ENCODE peak calls at places on chromosomes 13 and 19, in six cellular contexts. A is lung, Y is Caco-2, D is H1, C is fibroblast of villous mesenchyme, O is ovary. Z is an unnamed sample.

GRCh38 chr13:112057434-112057735 is 9.6 kb upstream of the SOX1 start:
- DNase-seq in A (no peak), Y (no peak), D (no peak), C (no peak), O (no peak), Z (no peak)

GRCh38 chr19:29815231-29815630 is 3.4 kb downstream of the CCNE1 start:
- DNase-seq in A (no peak), Y (no peak), D (no peak), C (no peak), O (no peak), Z (no peak)

GRCh38 chr13:40777166-40777956 is 6.4 kb upstream of the MRPS31 start:
- DNase-seq in A (peak; percentile 40), Y (peak; percentile 73), D (no peak), C (peak; percentile 58), O (no peak), Z (peak; percentile 46)

GRCh38 chr19:51460164-51460992 is 2.1 kb upstream of the SIGLEC8 start:
- DNase-seq in A (no peak), Y (no peak), D (no peak), C (peak; percentile 2), O (no peak), Z (peak; percentile 74)

GRCh38 chr13:99528547-99528946 is 27.3 kb downstream of the TM9SF2 start:
- DNase-seq in A (no peak), Y (peak; percentile 46), D (no peak), C (no peak), O (no peak), Z (no peak)

GRCh38 chr19:19155495-19156219 is 14.4 kb downstream of the MEF2B start:
- DNase-seq in A (no peak), Y (no peak), D (no peak), C (no peak), O (no peak), Z (no peak)

GRCh38 chr13:33845572-33846305 is 27.8 kb downstream of the RFC3 start:
- DNase-seq in A (no peak), Y (no peak), D (no peak), C (no peak), O (no peak), Z (no peak)

GRCh38 chr13:46629811-46630413 is 76.9 kb downstream of the LRCH1 start:
- DNase-seq in A (no peak), Y (no peak), D (no peak), C (no peak), O (no peak), Z (no peak)

GRCh38 chr19:10812196-10812595 is 23.8 kb downstream of the TMED1 start:
- DNase-seq in A (no peak), Y (no peak), D (no peak), C (no peak), O (no peak), Z (no peak)

GRCh38 chr19:38993271-38993670 is 17.7 kb upstream of the FBXO17 start:
- DNase-seq in A (no peak), Y (no peak), D (no peak), C (peak; percentile 19), O (no peak), Z (no peak)

GRCh38 chr19:38898788-38899446 is 501 bp downstream of the SIRT2 start:
- DNase-seq in A (peak; percentile 42), Y (no peak), D (no peak), C (peak; percentile 22), O (no peak), Z (no peak)

GRCh38 chr19:40600086-40600917 is 867 bp upstream of the LTBP4 start:
- DNase-seq in A (no peak), Y (no peak), D (no peak), C (no peak), O (peak; percentile 52), Z (no peak)

GRCh38 chr19:20664917-20665781 is 3.8 kb upstream of the ZNF626 start:
- DNase-seq in A (no peak), Y (no peak), D (no peak), C (peak; percentile 81), O (peak; percentile 32), Z (no peak)

GRCh38 chr13:97285221-97285955 is 63.3 kb downstream of the MBNL2 start:
- DNase-seq in A (no peak), Y (no peak), D (no peak), C (no peak), O (no peak), Z (no peak)

GRCh38 chr19:12838182-12838890 is at the start of gene MAST1:
- DNase-seq in A (no peak), Y (peak; percentile 74), D (peak; percentile 86), C (peak; percentile 17), O (no peak), Z (no peak)

GRCh38 chr13:67192751-67193150 is 37.4 kb downstream of the PCDH9 start:
- DNase-seq in A (no peak), Y (no peak), D (no peak), C (no peak), O (no peak), Z (no peak)

GRCh38 chr19:50455992-50456391 is 20.3 kb upstream of the EMC10 start:
- DNase-seq in A (no peak), Y (no peak), D (no peak), C (no peak), O (no peak), Z (no peak)

GRCh38 chr13:99467764-99468163 is 33.5 kb upstream of the TM9SF2 start:
- DNase-seq in A (no peak), Y (no peak), D (no peak), C (peak; percentile 52), O (no peak), Z (no peak)

GRCh38 chr19:15445807-15446376 is 3.9 kb downstream of the WIZ start:
- DNase-seq in A (no peak), Y (no peak), D (no peak), C (no peak), O (no peak), Z (no peak)

GRCh38 chr19:16360738-16361137 is 36.1 kb downstream of the KLF2 start:
- DNase-seq in A (no peak), Y (no peak), D (no peak), C (no peak), O (no peak), Z (no peak)

GRCh38 chr13:50714886-50715285 is 128.6 kb downstream of the DLEU7 start:
- DNase-seq in A (no peak), Y (no peak), D (no peak), C (no peak), O (no peak), Z (no peak)

GRCh38 chr19:11166281-11167142 is 10.9 kb upstream of the SPC24 start:
- DNase-seq in A (no peak), Y (no peak), D (no peak), C (peak; percentile 84), O (peak; percentile 48), Z (no peak)

GRCh38 chr19:51719251-51719901 is 4.4 kb downstream of the HAS1 start:
- DNase-seq in A (no peak), Y (no peak), D (peak; percentile 69), C (no peak), O (no peak), Z (no peak)

GRCh38 chr19:7506385-7507328 is 9.2 kb upstream of the ZNF358 start:
- DNase-seq in A (peak; percentile 93), Y (peak; percentile 63), D (peak; percentile 98), C (peak; percentile 90), O (peak; percentile 59), Z (no peak)

GRCh38 chr19:7512400-7512851 is 3.5 kb upstream of the ZNF358 start:
- DNase-seq in A (no peak), Y (no peak), D (no peak), C (peak; percentile 74), O (no peak), Z (no peak)

GRCh38 chr19:7505682-7506384 is 10.1 kb upstream of the ZNF358 start:
- DNase-seq in A (no peak), Y (peak; percentile 32), D (peak; percentile 81), C (no peak), O (no peak), Z (no peak)

GRCh38 chr19:7507884-7508283 is 8.0 kb upstream of the ZNF358 start:
- DNase-seq in A (peak; percentile 87), Y (peak; percentile 74), D (peak; percentile 96), C (peak; percentile 85), O (peak; percentile 60), Z (peak; percentile 89)

DNA sequence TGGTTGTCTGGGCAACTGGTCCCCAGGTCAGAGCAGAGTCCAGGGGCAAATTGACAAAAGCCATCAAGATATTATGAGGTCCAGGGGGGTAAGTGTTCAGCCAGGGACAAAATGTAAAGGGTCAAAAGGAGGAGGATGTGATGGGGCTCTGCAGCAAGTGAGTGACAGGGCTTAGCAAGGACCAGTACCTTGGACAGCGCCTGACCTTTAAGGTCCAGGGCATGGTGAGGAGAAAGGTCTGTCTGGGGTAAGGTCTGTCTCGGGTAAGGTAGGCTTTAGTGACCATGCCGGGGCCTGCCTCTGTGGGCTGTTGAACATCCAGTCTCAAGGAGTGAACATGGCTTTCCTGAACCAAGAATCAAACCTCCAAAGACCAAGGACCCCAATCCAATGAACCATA is 6.3 kb upstream of the ZNF358 start:
- DNase-seq in A (no peak), Y (peak; percentile 52), D (peak; percentile 67), C (no peak), O (no peak), Z (no peak)
- TF ChIP-seq CTCF in A (no peak), Y (no peak), D (no peak), C (no peak), O (no peak), Z (no peak)

GRCh38 chr19:52993342-52994178 is 20.2 kb upstream of the ERVV-1 start:
- DNase-seq in A (peak; percentile 78), Y (peak; percentile 46), D (peak; percentile 95), C (peak; percentile 86), O (peak; percentile 80), Z (peak; percentile 96)
- TF ChIP-seq CTCF in A (no peak), Y (peak; percentile 57), D (peak; percentile 52), C (no peak), O (peak; percentile 77), Z (peak; percentile 95)

GRCh38 chr13:92716749-92717148 is 509.9 kb upstream of the GPC6 start:
- DNase-seq in A (no peak), Y (no peak), D (no peak), C (peak; percentile 8), O (no peak), Z (no peak)
- TF ChIP-seq CTCF in A (no peak), Y (peak; percentile 13), D (no peak), C (peak; percentile 33), O (no peak), Z (peak; percentile 60)

DNA sequence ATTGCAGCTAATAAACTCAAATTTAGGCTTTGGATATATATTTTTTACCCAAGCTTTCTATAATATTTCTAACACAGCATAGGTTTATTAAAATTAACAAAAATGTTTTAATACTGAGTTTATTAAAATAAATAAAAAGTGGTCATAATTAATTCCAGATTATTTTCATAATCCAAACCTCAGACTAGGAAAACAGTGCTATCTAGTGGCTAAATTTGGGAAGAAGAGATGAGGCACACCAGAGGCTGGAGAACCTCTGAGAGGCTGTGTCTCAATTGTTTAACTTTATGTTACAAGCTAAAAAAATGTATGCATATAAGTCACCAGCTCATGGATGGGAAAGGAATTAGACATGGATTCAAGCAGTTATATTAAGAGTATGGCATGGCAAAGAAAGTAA is 392.5 kb downstream of the DIAPH3 start:
- DNase-seq in A (no peak), Y (peak; percentile 35), D (no peak), C (peak; percentile 41), O (no peak), Z (no peak)
- TF ChIP-seq CTCF in A (no peak), Y (peak; percentile 52), D (no peak), C (peak; percentile 71), O (no peak), Z (peak; percentile 74)